ENCODE peak calls at places on chromosome 1, in six cellular contexts. B, A, V, J, T and Y are unnamed samples.

GRCh38 chr1:209926045-209926444 is 12.0 kb upstream of the SYT14 start:
- DNase-seq in B (no peak), A (no peak), V (no peak), J (no peak), T (no peak), Y (no peak)

GRCh38 chr1:41464886-41465285 is 19.6 kb downstream of the EDN2 start:
- DNase-seq in B (no peak), A (no peak), V (no peak), J (no peak), T (no peak), Y (no peak)

GRCh38 chr1:3074800-3075199 is 5.8 kb downstream of the PRDM16 start:
- DNase-seq in B (no peak), A (no peak), V (no peak), J (no peak), T (no peak), Y (no peak)

GRCh38 chr1:237814319-237814924 is 76.3 kb downstream of the ZP4 start:
- DNase-seq in B (peak), A (no peak), V (no peak), J (no peak), T (no peak), Y (no peak)

GRCh38 chr1:204558467-204558866 is 42.3 kb downstream of the MDM4 start:
- DNase-seq in B (no peak), A (no peak), V (no peak), J (no peak), T (no peak), Y (no peak)

GRCh38 chr1:59880001-59880400 is 46.6 kb downstream of the CYP2J2 start:
- DNase-seq in B (no peak), A (no peak), V (no peak), J (no peak), T (no peak), Y (no peak)

GRCh38 chr1:56645663-56646330 is 683 bp downstream of the PRKAA2 start:
- DNase-seq in B (peak), A (no peak), V (no peak), J (no peak), T (no peak), Y (no peak)

GRCh38 chr1:30538226-30538625 is 185.2 kb downstream of the MATN1 start:
- DNase-seq in B (no peak), A (no peak), V (no peak), J (no peak), T (no peak), Y (no peak)

GRCh38 chr1:36380003-36380631 is 5.6 kb downstream of the STK40 start:
- DNase-seq in B (peak), A (no peak), V (no peak), J (no peak), T (no peak), Y (no peak)

GRCh38 chr1:197924516-197925123 is 7.4 kb downstream of the LHX9 start:
- DNase-seq in B (peak), A (peak), V (no peak), J (no peak), T (no peak), Y (no peak)

GRCh38 chr1:215605011-215605621 is 38.0 kb downstream of the KCTD3 start:
- DNase-seq in B (no peak), A (no peak), V (no peak), J (no peak), T (no peak), Y (no peak)

GRCh38 chr1:38559180-38559874 is 300.2 kb downstream of the RRAGC start:
- DNase-seq in B (no peak), A (no peak), V (peak), J (no peak), T (peak), Y (peak)

GRCh38 chr1:54273837-54274192 is 73.8 kb downstream of the MRPL37 start:
- DNase-seq in B (no peak), A (peak), V (no peak), J (no peak), T (no peak), Y (no peak)

GRCh38 chr1:158045639-158046038 is 52.2 kb downstream of the KIRREL1 start:
- DNase-seq in B (no peak), A (no peak), V (no peak), J (peak), T (no peak), Y (no peak)

GRCh38 chr1:28232558-28233263 is at the start of gene DNAJC8:
- DNase-seq in B (peak), A (peak), V (peak), J (no peak), T (no peak), Y (peak)

GRCh38 chr1:78070758-78071157 is 25.0 kb downstream of the GIPC2 start:
- DNase-seq in B (no peak), A (no peak), V (no peak), J (no peak), T (no peak), Y (no peak)

GRCh38 chr1:50742523-50742922 is 217.5 kb downstream of the FAF1 start:
- DNase-seq in B (no peak), A (no peak), V (no peak), J (no peak), T (no peak), Y (no peak)

GRCh38 chr1:202056644-202057334 is 46.4 kb downstream of the ELF3 start:
- DNase-seq in B (peak), A (peak), V (no peak), J (no peak), T (no peak), Y (no peak)

GRCh38 chr1:111719135-111719534 is 20.1 kb downstream of the INKA2 start:
- DNase-seq in B (no peak), A (no peak), V (no peak), J (no peak), T (no peak), Y (no peak)

GRCh38 chr1:52534928-52535764 is 17.7 kb downstream of the TUT4 start:
- DNase-seq in B (no peak), A (no peak), V (no peak), J (no peak), T (no peak), Y (no peak)

GRCh38 chr1:3453891-3454810 is at the start of gene ARHGEF16:
- DNase-seq in B (peak), A (peak), V (no peak), J (peak), T (no peak), Y (no peak)

GRCh38 chr1:51750218-51750617 is 128.3 kb downstream of the NRDC start:
- DNase-seq in B (no peak), A (no peak), V (no peak), J (no peak), T (no peak), Y (no peak)

GRCh38 chr1:76430532-76430931 is 356.0 kb downstream of the ST6GALNAC3 start:
- DNase-seq in B (no peak), A (no peak), V (no peak), J (no peak), T (no peak), Y (no peak)

GRCh38 chr1:243447342-243447741 is 191.5 kb downstream of the SDCCAG8 start:
- DNase-seq in B (no peak), A (peak), V (no peak), J (no peak), T (no peak), Y (no peak)

GRCh38 chr1:63807063-63807462 is 33.2 kb downstream of the ROR1 start:
- DNase-seq in B (no peak), A (no peak), V (no peak), J (no peak), T (no peak), Y (no peak)

GRCh38 chr1:162554258-162554657 is 7.3 kb upstream of the UAP1 start:
- DNase-seq in B (no peak), A (no peak), V (no peak), J (no peak), T (no peak), Y (no peak)
- TF ChIP-seq POLR2AphosphoS5 in B (no peak), A (no peak), V (no peak), J (no peak), T (no peak), Y (no peak)

GRCh38 chr1:156744786-156745419 is 4.0 kb upstream of the MRPL24 start:
- DNase-seq in B (no peak), A (no peak), V (no peak), J (no peak), T (no peak), Y (no peak)

GRCh38 chr1:156747737-156748669 is 3.5 kb downstream of the HDGF start:
- DNase-seq in B (no peak), A (no peak), V (no peak), J (no peak), T (no peak), Y (no peak)

GRCh38 chr1:156746381-156746715 is 5.1 kb downstream of the HDGF start:
- DNase-seq in B (no peak), A (no peak), V (no peak), J (no peak), T (no peak), Y (no peak)

GRCh38 chr1:156748670-156749428 is 2.6 kb downstream of the HDGF start:
- DNase-seq in B (peak), A (no peak), V (no peak), J (no peak), T (no peak), Y (no peak)

GRCh38 chr1:156746716-156747631 is 4.5 kb downstream of the HDGF start:
- DNase-seq in B (peak), A (peak), V (peak), J (no peak), T (no peak), Y (peak)
- TF ChIP-seq POLR2A in B (peak), A (peak), V (peak), J (peak), T (no peak), Y (no peak)

DNA sequence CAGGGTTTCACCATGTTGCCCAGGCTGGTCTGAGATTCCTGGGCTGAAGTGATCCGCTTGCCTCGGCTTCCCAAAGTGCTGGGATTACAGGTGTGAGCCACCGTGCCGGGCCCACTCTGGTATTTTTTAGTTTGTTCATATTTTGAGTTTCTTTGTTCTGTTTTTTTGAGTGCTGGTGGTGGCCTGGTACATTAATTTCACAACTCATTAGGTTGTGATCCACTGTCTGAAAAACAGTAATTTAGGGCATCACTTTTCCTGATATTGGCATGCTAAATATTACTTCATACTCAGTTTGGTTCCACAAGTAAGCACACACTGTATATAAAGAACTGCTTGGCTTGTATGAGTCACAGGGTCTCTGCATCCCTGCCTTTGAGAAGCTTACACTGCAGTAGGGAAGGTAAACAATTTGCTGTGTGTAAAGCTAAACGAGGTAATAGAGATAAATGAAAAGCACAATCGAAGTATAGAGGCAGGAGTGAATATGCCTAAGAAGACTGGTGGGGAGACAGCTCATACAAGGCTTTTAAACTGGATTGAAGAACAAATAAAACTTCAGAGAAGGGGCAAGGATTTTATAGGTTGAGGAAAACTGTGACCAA is 7.7 kb downstream of the SNX27 start:
- DNase-seq in B (peak), A (no peak), V (no peak), J (no peak), T (no peak), Y (no peak)
- TF ChIP-seq TAF1 in B (no peak), A (no peak), V (no peak), J (no peak), T (no peak), Y (no peak)

GRCh38 chr1:113950908-113951307 is 21.8 kb downstream of the HIPK1 start:
- DNase-seq in B (no peak), A (no peak), V (no peak), J (no peak), T (no peak), Y (no peak)

GRCh38 chr1:113951719-113952118 is 22.6 kb downstream of the HIPK1 start:
- DNase-seq in B (no peak), A (no peak), V (no peak), J (no peak), T (no peak), Y (no peak)

GRCh38 chr1:113947388-113948107 is 18.4 kb downstream of the HIPK1 start:
- DNase-seq in B (no peak), A (no peak), V (no peak), J (no peak), T (no peak), Y (no peak)

GRCh38 chr1:113946668-113947387 is 17.7 kb downstream of the HIPK1 start:
- DNase-seq in B (peak), A (no peak), V (no peak), J (no peak), T (no peak), Y (no peak)

GRCh38 chr1:113949007-113949406 is 19.9 kb downstream of the HIPK1 start:
- DNase-seq in B (no peak), A (peak), V (no peak), J (no peak), T (no peak), Y (no peak)
- TF ChIP-seq POLR2AphosphoS5 in B (no peak), A (peak), V (no peak), J (no peak), T (no peak), Y (no peak)

GRCh38 chr1:25615563-25616079 is 970 bp upstream of the MAN1C1 start:
- DNase-seq in B (no peak), A (no peak), V (no peak), J (no peak), T (no peak), Y (no peak)
- TF ChIP-seq POLR2A in B (no peak), A (no peak), V (no peak), J (no peak), T (no peak), Y (no peak)

DNA sequence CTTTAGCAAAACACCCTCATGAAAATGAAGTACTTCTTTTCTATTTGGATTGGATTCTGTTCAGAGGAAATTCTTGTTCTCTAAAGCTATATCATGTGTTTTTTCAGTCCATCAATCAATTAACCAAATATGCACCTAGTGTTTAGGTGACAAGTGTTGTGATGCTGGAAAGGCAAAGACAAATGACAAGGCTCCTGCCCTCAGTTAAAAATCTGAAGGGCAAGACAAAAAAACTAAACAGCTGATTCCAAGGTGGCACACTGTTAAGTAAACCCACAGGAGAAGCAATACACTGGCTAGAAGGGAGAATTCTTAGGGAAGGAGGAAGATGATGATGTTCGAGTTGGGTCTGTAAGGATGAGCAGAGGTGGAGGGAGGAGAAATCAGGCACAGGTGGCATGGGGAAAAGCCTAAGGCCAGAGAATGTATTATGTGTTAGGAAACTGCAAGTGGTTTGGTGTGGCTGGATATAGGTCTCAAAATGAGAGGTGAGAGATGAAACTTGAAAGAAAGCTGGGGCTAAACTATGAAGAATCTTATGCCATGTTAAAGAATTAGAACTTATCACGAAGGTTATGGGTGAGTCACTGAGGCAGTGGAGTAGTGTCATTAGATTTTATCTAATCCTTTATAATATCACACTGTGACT is 51.8 kb upstream of the GFI1 start:
- DNase-seq in B (no peak), A (no peak), V (peak), J (no peak), T (peak), Y (no peak)
- TF ChIP-seq TAF1 in B (no peak), A (no peak), V (no peak), J (no peak), T (no peak), Y (no peak)

GRCh38 chr1:71047635-71048607 is at the start of gene PTGER3:
- DNase-seq in B (peak), A (peak), V (no peak), J (no peak), T (no peak), Y (peak)
- TF ChIP-seq POLR2AphosphoS5 in B (no peak), A (peak), V (no peak), J (no peak), T (no peak), Y (no peak)

GRCh38 chr1:94962745-94963265 is 35.9 kb upstream of the CNN3 start:
- DNase-seq in B (peak), A (no peak), V (peak), J (no peak), T (peak), Y (peak)
- TF ChIP-seq POLR2A in B (peak), A (no peak), V (no peak), J (no peak), T (no peak), Y (no peak)

DNA sequence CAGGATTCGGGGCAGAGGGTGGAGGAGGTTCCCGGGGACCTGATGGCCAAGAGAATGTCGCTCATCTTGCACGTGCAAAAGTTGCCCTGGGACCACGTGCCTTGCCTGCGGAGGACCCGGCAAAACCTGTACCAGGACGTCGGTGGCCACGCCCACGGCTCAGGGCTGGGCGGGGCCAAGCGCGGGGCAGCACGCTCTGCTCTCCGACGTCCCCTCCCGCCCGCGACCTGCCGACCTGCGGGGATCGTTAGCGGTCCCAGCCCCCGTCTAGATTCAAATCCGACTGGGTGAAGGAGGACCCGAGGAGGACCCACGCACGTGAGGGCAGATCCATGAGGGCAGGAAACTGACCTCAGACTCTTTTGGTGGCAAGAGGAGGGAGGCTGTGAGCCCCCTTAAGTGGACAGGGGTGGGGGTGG is at the start of gene C1orf167:
- DNase-seq in B (no peak), A (peak), V (no peak), J (no peak), T (no peak), Y (no peak)
- TF ChIP-seq TAF1 in B (no peak), A (no peak), V (no peak), J (no peak), T (no peak), Y (no peak)

GRCh38 chr1:155931332-155932038 is 2.7 kb downstream of the KHDC4 start:
- DNase-seq in B (no peak), A (no peak), V (no peak), J (no peak), T (no peak), Y (no peak)
- TF ChIP-seq POLR2AphosphoS5 in B (peak), A (peak), V (peak), J (no peak), T (no peak), Y (peak)